ENCODE peak calls at places on chromosomes 12 and 14, in five cellular contexts. C is germinal center, X is SW 1271, G is ELR, K is NCI-H146. J is an unnamed sample.

GRCh38 chr12:53995311-53996187 is 4.4 kb upstream of the HOXC9 start:
- DNase-seq in X (no peak), C (no peak), K (no peak), G (no peak), J (no peak)

GRCh38 chr12:130280226-130280625 is 57.5 kb upstream of the PIWIL1 start:
- DNase-seq in X (no peak), C (no peak), G (no peak), K (no peak), J (no peak)

GRCh38 chr14:75981826-75982723 is at the start of gene TGFB3:
- DNase-seq in C (peak), X (peak), K (peak), G (peak), J (peak)

GRCh38 chr12:106248177-106248848 is 493 bp upstream of the CKAP4 start:
- DNase-seq in C (peak), X (peak), G (peak), K (peak), J (no peak)

GRCh38 chr14:99072433-99072832 is 199.6 kb downstream of the BCL11B start:
- DNase-seq in K (no peak), X (no peak), G (no peak), C (no peak), J (no peak)

GRCh38 chr14:74720526-74720925 is 7.6 kb downstream of the FCF1 start:
- DNase-seq in K (no peak), C (no peak), X (no peak), G (peak), J (no peak)

GRCh38 chr14:98237939-98238338 is 1034.1 kb downstream of the BCL11B start:
- DNase-seq in G (no peak), C (no peak), X (no peak), K (no peak), J (no peak)

GRCh38 chr14:35878272-35879140 is 52.4 kb downstream of the BRMS1L start:
- DNase-seq in G (peak), C (no peak), K (no peak), X (no peak), J (no peak)

GRCh38 chr12:50181691-50182090 is 14.5 kb upstream of the CERS5 start:
- DNase-seq in G (no peak), X (no peak), K (no peak), C (no peak), J (no peak)

GRCh38 chr12:115312901-115313300 is 628.9 kb upstream of the TBX3 start:
- DNase-seq in X (no peak), C (no peak), G (no peak), K (no peak), J (no peak)

GRCh38 chr14:68363841-68364711 is 428.8 kb downstream of the ZFP36L1 start:
- DNase-seq in C (no peak), K (no peak), G (peak), X (no peak), J (no peak)

GRCh38 chr12:48999371-49000131 is at the start of gene DDN:
- DNase-seq in G (peak), C (peak), X (no peak), K (peak), J (peak)

GRCh38 chr12:114916531-114916930 is 232.6 kb upstream of the TBX3 start:
- DNase-seq in G (peak), K (no peak), X (no peak), C (no peak), J (no peak)

GRCh38 chr14:51369814-51370213 is 129.8 kb downstream of the TMX1 start:
- DNase-seq in X (no peak), G (peak), C (peak), K (no peak), J (peak)

GRCh38 chr14:105853907-105854599 is 327.7 kb downstream of the TMEM121 start:
- DNase-seq in G (no peak), X (no peak), C (no peak), K (no peak), J (no peak)

GRCh38 chr12:65279387-65280112 is 1.1 kb downstream of the MSRB3 start:
- DNase-seq in G (peak), K (no peak), C (no peak), X (no peak), J (no peak)

GRCh38 chr12:104218935-104219334 is 3.4 kb downstream of the TXNRD1 start:
- DNase-seq in C (no peak), X (no peak), G (peak), K (no peak), J (no peak)

J was measured in Karpas-422.